ENCODE peak calls at places on chromosomes 3 and 15, in seven cellular contexts. W, D, Q, K, X, H and U are unnamed samples.

GRCh38 chr3:71070497-71071465 is 512.7 kb downstream of the FOXP1 start:
- DNase-seq in W (no peak), D (no peak), Q (no peak), K (no peak), X (peak), H (no peak), U (no peak)

GRCh38 chr3:128983293-128984069 is 10.4 kb downstream of the CFAP92 start:
- DNase-seq in W (no peak), D (no peak), Q (no peak), K (no peak), X (no peak), H (peak), U (no peak)

GRCh38 chr3:183253961-183254815 is 1.1 kb downstream of the B3GNT5 start:
- DNase-seq in W (no peak), D (peak), Q (no peak), K (peak), X (peak), H (peak), U (peak)

GRCh38 chr3:107369791-107370190 is 7.4 kb upstream of the CCDC54 start:
- DNase-seq in W (no peak), D (no peak), Q (no peak), K (no peak), X (no peak), H (no peak), U (no peak)

GRCh38 chr3:177351757-177352158 is 154.5 kb upstream of the TBL1XR1 start:
- DNase-seq in W (no peak), D (no peak), Q (no peak), K (no peak), X (no peak), H (no peak), U (no peak)

GRCh38 chr3:124791639-124792111 is 61.4 kb downstream of the UMPS start:
- DNase-seq in W (no peak), D (peak), Q (no peak), K (peak), X (peak), H (no peak), U (no peak)

GRCh38 chr15:70530035-70530499 is 233.3 kb downstream of the UACA start:
- DNase-seq in W (no peak), D (no peak), Q (no peak), K (no peak), X (no peak), H (no peak), U (no peak)

GRCh38 chr15:40477703-40478269 is 7.0 kb downstream of the CHST14 start:
- DNase-seq in W (no peak), D (no peak), Q (no peak), K (no peak), X (no peak), H (peak), U (no peak)

GRCh38 chr3:159458010-159458409 is 530.6 kb upstream of the IL12A start:
- DNase-seq in W (no peak), D (no peak), Q (no peak), K (no peak), X (peak), H (peak), U (peak)

GRCh38 chr15:52318729-52319500 is 23.3 kb upstream of the MYO5C start:
- DNase-seq in W (no peak), D (no peak), Q (no peak), K (no peak), X (no peak), H (no peak), U (no peak)

GRCh38 chr15:45522931-45523331 is 376 bp upstream of the SLC30A4 start:
- DNase-seq in W (no peak), D (no peak), Q (no peak), K (no peak), X (peak), H (no peak), U (peak)

GRCh38 chr3:2544212-2544611 is 445.5 kb downstream of the CNTN4 start:
- DNase-seq in W (no peak), D (no peak), Q (no peak), K (no peak), X (no peak), H (no peak), U (no peak)

GRCh38 chr15:82680200-82681102 is 29.2 kb downstream of the AP3B2 start:
- DNase-seq in W (no peak), D (no peak), Q (peak), K (peak), X (no peak), H (peak), U (peak)

GRCh38 chr3:30307548-30307947 is 298.9 kb upstream of the TGFBR2 start:
- DNase-seq in W (no peak), D (no peak), Q (no peak), K (no peak), X (no peak), H (no peak), U (no peak)

GRCh38 chr3:60391292-60391691 is 860.0 kb downstream of the FHIT start:
- DNase-seq in W (no peak), D (no peak), Q (no peak), K (no peak), X (no peak), H (no peak), U (no peak)

GRCh38 chr3:154095832-154096421 is 25.3 kb upstream of the ARHGEF26 start:
- DNase-seq in W (no peak), D (no peak), Q (no peak), K (no peak), X (peak), H (no peak), U (peak)

GRCh38 chr3:114151091-114151490 is 27.8 kb downstream of the DRD3 start:
- DNase-seq in W (no peak), D (no peak), Q (no peak), K (no peak), X (no peak), H (no peak), U (no peak)

GRCh38 chr3:35254917-35255316 is 384.4 kb upstream of the ARPP21 start:
- DNase-seq in W (no peak), D (no peak), Q (no peak), K (no peak), X (no peak), H (no peak), U (no peak)

GRCh38 chr3:67691207-67691606 is 36.8 kb upstream of the SUCLG2 start:
- DNase-seq in W (no peak), D (no peak), Q (no peak), K (no peak), X (no peak), H (no peak), U (no peak)

GRCh38 chr15:38670142-38671002 is 105.8 kb upstream of the RASGRP1 start:
- DNase-seq in W (no peak), D (no peak), Q (peak), K (no peak), X (no peak), H (no peak), U (no peak)

GRCh38 chr15:26771917-26772587 is 814 bp downstream of the GABRB3 start:
- DNase-seq in W (no peak), D (no peak), Q (no peak), K (peak), X (peak), H (no peak), U (peak)

GRCh38 chr3:135618123-135618522 is 347.4 kb upstream of the PPP2R3A start:
- DNase-seq in W (no peak), D (no peak), Q (no peak), K (no peak), X (no peak), H (no peak), U (no peak)

GRCh38 chr3:64214002-64214696 is 11.1 kb downstream of the PRICKLE2 start:
- DNase-seq in W (no peak), D (peak), Q (no peak), K (peak), X (peak), H (no peak), U (no peak)

GRCh38 chr3:40427045-40427669 is 30.0 kb upstream of the RPL14 start:
- DNase-seq in W (no peak), D (no peak), Q (no peak), K (no peak), X (no peak), H (no peak), U (no peak)

GRCh38 chr3:55662683-55663082 is 175.6 kb upstream of the WNT5A start:
- DNase-seq in W (no peak), D (no peak), Q (no peak), K (no peak), X (peak), H (no peak), U (no peak)

GRCh38 chr3:178584722-178585121 is 48.5 kb downstream of the KCNMB2 start:
- DNase-seq in W (no peak), D (no peak), Q (no peak), K (no peak), X (no peak), H (no peak), U (no peak)

GRCh38 chr3:85313380-85313779 is 354.6 kb downstream of the CADM2 start:
- DNase-seq in W (no peak), D (no peak), Q (no peak), K (no peak), X (no peak), H (no peak), U (no peak)

GRCh38 chr3:46488735-46489361 is 8.9 kb upstream of the RTP3 start:
- DNase-seq in W (peak), D (peak), Q (peak), K (peak), X (peak), H (peak), U (peak)

GRCh38 chr3:184568918-184569829 is 7.6 kb downstream of the EPHB3 start:
- DNase-seq in W (no peak), D (peak), Q (no peak), K (peak), X (peak), H (peak), U (peak)

GRCh38 chr15:71547066-71547465 is 263.3 kb upstream of the NR2E3 start:
- DNase-seq in W (no peak), D (peak), Q (no peak), K (peak), X (peak), H (peak), U (peak)

GRCh38 chr3:53843195-53844177 is 2.7 kb downstream of the CHDH start:
- DNase-seq in W (no peak), D (no peak), Q (no peak), K (no peak), X (no peak), H (no peak), U (no peak)

GRCh38 chr3:150393745-150394144 is 14.4 kb upstream of the TSC22D2 start:
- DNase-seq in W (no peak), D (no peak), Q (no peak), K (no peak), X (no peak), H (no peak), U (no peak)

GRCh38 chr3:141623732-141624131 is 114.4 kb upstream of the RNF7 start:
- DNase-seq in W (no peak), D (no peak), Q (no peak), K (no peak), X (no peak), H (no peak), U (no peak)